ENCODE peak calls at places on chromosomes 3 and 15, in ten cellular contexts. One of them, this sample, is unnamed.

GRCh38 chr3:65851827-65852226 is 186.9 kb downstream of the MAGI1 start:
- DNase-seq in AG04450: peak
- DNase-seq in hepatocyte: no peak
- DNase-seq in WERI-Rb-1: no peak
- DNase-seq in tibial nerve: no peak
- DNase-seq in HepG2: no peak
- DNase-seq in gastrocnemius medialis: no peak
- DNase-seq in pancreas: no peak
- DNase-seq in left ventricle myocardium inferior: no peak
- DNase-seq in GM23338: no peak
- DNase-seq in this sample: no peak

GRCh38 chr3:115927210-115927609 is 303.9 kb downstream of the GAP43 start:
- DNase-seq in left ventricle myocardium inferior: no peak
- DNase-seq in pancreas: no peak
- DNase-seq in gastrocnemius medialis: no peak
- DNase-seq in hepatocyte: no peak
- DNase-seq in GM23338: no peak
- DNase-seq in HepG2: no peak
- DNase-seq in tibial nerve: no peak
- DNase-seq in WERI-Rb-1: peak
- DNase-seq in AG04450: no peak
- DNase-seq in this sample: no peak

GRCh38 chr3:131363275-131363674 is 18.3 kb upstream of the NUDT16 start:
- DNase-seq in AG04450: no peak
- DNase-seq in WERI-Rb-1: no peak
- DNase-seq in hepatocyte: no peak
- DNase-seq in pancreas: no peak
- DNase-seq in HepG2: no peak
- DNase-seq in left ventricle myocardium inferior: no peak
- DNase-seq in GM23338: no peak
- DNase-seq in gastrocnemius medialis: no peak
- DNase-seq in tibial nerve: no peak
- DNase-seq in this sample: no peak

GRCh38 chr3:194051554-194052175 is 84.3 kb upstream of the HES1 start:
- DNase-seq in tibial nerve: no peak
- DNase-seq in WERI-Rb-1: no peak
- DNase-seq in hepatocyte: no peak
- DNase-seq in AG04450: no peak
- DNase-seq in HepG2: no peak
- DNase-seq in gastrocnemius medialis: no peak
- DNase-seq in GM23338: no peak
- DNase-seq in left ventricle myocardium inferior: no peak
- DNase-seq in pancreas: no peak
- DNase-seq in this sample: no peak

GRCh38 chr3:182787302-182788036 is 5.8 kb upstream of the ATP11B start:
- DNase-seq in gastrocnemius medialis: no peak
- DNase-seq in hepatocyte: no peak
- DNase-seq in left ventricle myocardium inferior: no peak
- DNase-seq in AG04450: no peak
- DNase-seq in GM23338: no peak
- DNase-seq in tibial nerve: no peak
- DNase-seq in HepG2: no peak
- DNase-seq in pancreas: no peak
- DNase-seq in WERI-Rb-1: no peak
- DNase-seq in this sample: peak

GRCh38 chr3:156760333-156760732 is 65.8 kb upstream of the LEKR1 start:
- DNase-seq in gastrocnemius medialis: no peak
- DNase-seq in GM23338: no peak
- DNase-seq in tibial nerve: no peak
- DNase-seq in WERI-Rb-1: no peak
- DNase-seq in pancreas: no peak
- DNase-seq in left ventricle myocardium inferior: no peak
- DNase-seq in AG04450: no peak
- DNase-seq in hepatocyte: no peak
- DNase-seq in HepG2: no peak
- DNase-seq in this sample: no peak

GRCh38 chr15:58241872-58242271 is 103.7 kb downstream of the AQP9 start:
- DNase-seq in HepG2: no peak
- DNase-seq in AG04450: no peak
- DNase-seq in gastrocnemius medialis: no peak
- DNase-seq in hepatocyte: no peak
- DNase-seq in WERI-Rb-1: peak
- DNase-seq in left ventricle myocardium inferior: no peak
- DNase-seq in tibial nerve: no peak
- DNase-seq in GM23338: no peak
- DNase-seq in pancreas: no peak
- DNase-seq in this sample: no peak

GRCh38 chr3:52153389-52154096 is 680 bp downstream of the POC1A start:
- DNase-seq in gastrocnemius medialis: no peak
- DNase-seq in WERI-Rb-1: peak
- DNase-seq in GM23338: peak
- DNase-seq in pancreas: no peak
- DNase-seq in tibial nerve: no peak
- DNase-seq in left ventricle myocardium inferior: no peak
- DNase-seq in hepatocyte: peak
- DNase-seq in AG04450: no peak
- DNase-seq in HepG2: peak
- DNase-seq in this sample: no peak

GRCh38 chr3:141108002-141108401 is 56.9 kb downstream of the SPSB4 start:
- DNase-seq in gastrocnemius medialis: no peak
- DNase-seq in pancreas: no peak
- DNase-seq in WERI-Rb-1: no peak
- DNase-seq in GM23338: no peak
- DNase-seq in tibial nerve: no peak
- DNase-seq in AG04450: no peak
- DNase-seq in HepG2: no peak
- DNase-seq in hepatocyte: no peak
- DNase-seq in left ventricle myocardium inferior: no peak
- DNase-seq in this sample: no peak

GRCh38 chr3:61157414-61157813 is 93.8 kb downstream of the FHIT start:
- DNase-seq in gastrocnemius medialis: no peak
- DNase-seq in HepG2: no peak
- DNase-seq in GM23338: no peak
- DNase-seq in tibial nerve: no peak
- DNase-seq in left ventricle myocardium inferior: no peak
- DNase-seq in hepatocyte: no peak
- DNase-seq in WERI-Rb-1: no peak
- DNase-seq in pancreas: no peak
- DNase-seq in AG04450: no peak
- DNase-seq in this sample: no peak

GRCh38 chr3:45140392-45140791 is 5.8 kb downstream of the CDCP1 start:
- DNase-seq in hepatocyte: no peak
- DNase-seq in gastrocnemius medialis: no peak
- DNase-seq in tibial nerve: no peak
- DNase-seq in AG04450: no peak
- DNase-seq in WERI-Rb-1: no peak
- DNase-seq in left ventricle myocardium inferior: no peak
- DNase-seq in pancreas: no peak
- DNase-seq in GM23338: no peak
- DNase-seq in HepG2: no peak
- DNase-seq in this sample: no peak

GRCh38 chr3:42042747-42043115 is 48.4 kb upstream of the TRAK1 start:
- DNase-seq in AG04450: no peak
- DNase-seq in pancreas: no peak
- DNase-seq in tibial nerve: no peak
- DNase-seq in GM23338: no peak
- DNase-seq in WERI-Rb-1: peak
- DNase-seq in hepatocyte: no peak
- DNase-seq in left ventricle myocardium inferior: no peak
- DNase-seq in gastrocnemius medialis: peak
- DNase-seq in HepG2: no peak
- DNase-seq in this sample: no peak

GRCh38 chr3:188170461-188171459 is 16.8 kb downstream of the LPP start:
- DNase-seq in tibial nerve: no peak
- DNase-seq in HepG2: peak
- DNase-seq in GM23338: no peak
- DNase-seq in pancreas: no peak
- DNase-seq in hepatocyte: peak
- DNase-seq in gastrocnemius medialis: no peak
- DNase-seq in AG04450: no peak
- DNase-seq in left ventricle myocardium inferior: no peak
- DNase-seq in WERI-Rb-1: no peak
- DNase-seq in this sample: no peak
- H3K27ac ChIP-seq in tibial nerve: no peak
- H3K27ac ChIP-seq in HepG2: peak
- H3K27ac ChIP-seq in GM23338: no peak
- H3K27ac ChIP-seq in pancreas: peak
- H3K27ac ChIP-seq in hepatocyte: peak
- H3K27ac ChIP-seq in gastrocnemius medialis: peak
- H3K27ac ChIP-seq in AG04450: no peak
- H3K27ac ChIP-seq in left ventricle myocardium inferior: peak
- H3K27ac ChIP-seq in WERI-Rb-1: no peak
- H3K27ac ChIP-seq in this sample: no peak

GRCh38 chr3:189353318-189353958 is 181.7 kb downstream of the TPRG1 start:
- DNase-seq in AG04450: no peak
- DNase-seq in hepatocyte: no peak
- DNase-seq in GM23338: no peak
- DNase-seq in pancreas: no peak
- DNase-seq in WERI-Rb-1: no peak
- DNase-seq in tibial nerve: no peak
- DNase-seq in HepG2: no peak
- DNase-seq in left ventricle myocardium inferior: no peak
- DNase-seq in gastrocnemius medialis: no peak
- DNase-seq in this sample: no peak

GRCh38 chr3:189355481-189356201 is 183.9 kb downstream of the TPRG1 start:
- DNase-seq in tibial nerve: no peak
- DNase-seq in WERI-Rb-1: no peak
- DNase-seq in GM23338: peak
- DNase-seq in gastrocnemius medialis: peak
- DNase-seq in left ventricle myocardium inferior: no peak
- DNase-seq in HepG2: peak
- DNase-seq in pancreas: no peak
- DNase-seq in AG04450: peak
- DNase-seq in hepatocyte: peak
- DNase-seq in this sample: no peak

GRCh38 chr3:189353988-189354735 is 182.4 kb downstream of the TPRG1 start:
- DNase-seq in WERI-Rb-1: no peak
- DNase-seq in left ventricle myocardium inferior: no peak
- DNase-seq in AG04450: no peak
- DNase-seq in gastrocnemius medialis: no peak
- DNase-seq in hepatocyte: peak
- DNase-seq in GM23338: no peak
- DNase-seq in tibial nerve: no peak
- DNase-seq in HepG2: no peak
- DNase-seq in pancreas: no peak
- DNase-seq in this sample: no peak

GRCh38 chr3:189360291-189360690 is 188.5 kb downstream of the TPRG1 start:
- DNase-seq in gastrocnemius medialis: no peak
- DNase-seq in tibial nerve: no peak
- DNase-seq in GM23338: no peak
- DNase-seq in HepG2: no peak
- DNase-seq in left ventricle myocardium inferior: no peak
- DNase-seq in pancreas: no peak
- DNase-seq in AG04450: no peak
- DNase-seq in WERI-Rb-1: no peak
- DNase-seq in hepatocyte: no peak
- DNase-seq in this sample: no peak

DNA sequence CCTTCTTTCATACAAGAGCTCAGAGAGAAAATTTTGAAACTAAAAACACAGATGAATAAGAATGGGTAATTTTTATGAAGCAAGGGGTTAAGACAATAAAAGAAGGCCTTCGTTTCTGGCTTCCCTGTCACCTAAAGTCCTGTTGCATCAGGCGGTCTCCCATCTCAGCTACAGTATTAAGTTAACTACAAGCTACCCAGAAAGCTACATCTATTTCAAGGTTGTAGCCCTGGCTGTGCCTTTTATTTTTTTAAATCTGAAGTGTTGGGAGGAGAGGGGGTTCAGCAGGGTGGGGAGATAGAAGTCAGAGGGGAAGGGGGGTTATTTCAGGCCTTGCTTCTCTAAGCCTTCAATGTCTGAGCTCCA is 183.3 kb downstream of the TPRG1 start:
- DNase-seq in HepG2: no peak
- DNase-seq in pancreas: no peak
- DNase-seq in left ventricle myocardium inferior: no peak
- DNase-seq in hepatocyte: no peak
- DNase-seq in AG04450: no peak
- DNase-seq in tibial nerve: no peak
- DNase-seq in GM23338: no peak
- DNase-seq in WERI-Rb-1: no peak
- DNase-seq in gastrocnemius medialis: no peak
- DNase-seq in this sample: no peak
- H3K27ac ChIP-seq in HepG2: no peak
- H3K27ac ChIP-seq in pancreas: no peak
- H3K27ac ChIP-seq in left ventricle myocardium inferior: no peak
- H3K27ac ChIP-seq in hepatocyte: peak
- H3K27ac ChIP-seq in AG04450: no peak
- H3K27ac ChIP-seq in tibial nerve: no peak
- H3K27ac ChIP-seq in GM23338: peak
- H3K27ac ChIP-seq in WERI-Rb-1: no peak
- H3K27ac ChIP-seq in gastrocnemius medialis: peak
- H3K27ac ChIP-seq in this sample: peak

GRCh38 chr3:58874795-58875194 is 175.0 kb downstream of the CFAP20DC start:
- DNase-seq in tibial nerve: no peak
- DNase-seq in pancreas: no peak
- DNase-seq in HepG2: no peak
- DNase-seq in gastrocnemius medialis: no peak
- DNase-seq in hepatocyte: no peak
- DNase-seq in left ventricle myocardium inferior: no peak
- DNase-seq in GM23338: no peak
- DNase-seq in WERI-Rb-1: no peak
- DNase-seq in AG04450: no peak
- DNase-seq in this sample: no peak

GRCh38 chr3:58884457-58884856 is 165.4 kb downstream of the CFAP20DC start:
- DNase-seq in pancreas: no peak
- DNase-seq in HepG2: no peak
- DNase-seq in WERI-Rb-1: no peak
- DNase-seq in tibial nerve: no peak
- DNase-seq in AG04450: no peak
- DNase-seq in left ventricle myocardium inferior: no peak
- DNase-seq in GM23338: no peak
- DNase-seq in hepatocyte: no peak
- DNase-seq in gastrocnemius medialis: no peak
- DNase-seq in this sample: no peak

GRCh38 chr3:58874248-58874741 is 175.5 kb downstream of the CFAP20DC start:
- DNase-seq in HepG2: no peak
- DNase-seq in tibial nerve: no peak
- DNase-seq in GM23338: no peak
- DNase-seq in hepatocyte: no peak
- DNase-seq in gastrocnemius medialis: no peak
- DNase-seq in AG04450: no peak
- DNase-seq in left ventricle myocardium inferior: no peak
- DNase-seq in pancreas: no peak
- DNase-seq in WERI-Rb-1: no peak
- DNase-seq in this sample: no peak

GRCh38 chr3:58880182-58880581 is 169.6 kb downstream of the CFAP20DC start:
- DNase-seq in hepatocyte: no peak
- DNase-seq in HepG2: no peak
- DNase-seq in tibial nerve: no peak
- DNase-seq in gastrocnemius medialis: no peak
- DNase-seq in left ventricle myocardium inferior: no peak
- DNase-seq in GM23338: no peak
- DNase-seq in AG04450: no peak
- DNase-seq in WERI-Rb-1: no peak
- DNase-seq in pancreas: no peak
- DNase-seq in this sample: no peak
- H3K27ac ChIP-seq in hepatocyte: no peak
- H3K27ac ChIP-seq in HepG2: no peak
- H3K27ac ChIP-seq in tibial nerve: no peak
- H3K27ac ChIP-seq in gastrocnemius medialis: no peak
- H3K27ac ChIP-seq in left ventricle myocardium inferior: no peak
- H3K27ac ChIP-seq in GM23338: no peak
- H3K27ac ChIP-seq in AG04450: no peak
- H3K27ac ChIP-seq in WERI-Rb-1: no peak
- H3K27ac ChIP-seq in pancreas: no peak
- H3K27ac ChIP-seq in this sample: no peak

GRCh38 chr3:111594781-111595180 is 365 bp downstream of the ZBED2 start:
- DNase-seq in gastrocnemius medialis: no peak
- DNase-seq in AG04450: no peak
- DNase-seq in HepG2: no peak
- DNase-seq in hepatocyte: no peak
- DNase-seq in tibial nerve: no peak
- DNase-seq in GM23338: no peak
- DNase-seq in pancreas: no peak
- DNase-seq in WERI-Rb-1: no peak
- DNase-seq in left ventricle myocardium inferior: no peak
- DNase-seq in this sample: no peak
- H3K27ac ChIP-seq in gastrocnemius medialis: no peak
- H3K27ac ChIP-seq in AG04450: peak
- H3K27ac ChIP-seq in HepG2: no peak
- H3K27ac ChIP-seq in hepatocyte: no peak
- H3K27ac ChIP-seq in tibial nerve: no peak
- H3K27ac ChIP-seq in GM23338: no peak
- H3K27ac ChIP-seq in pancreas: no peak
- H3K27ac ChIP-seq in WERI-Rb-1: no peak
- H3K27ac ChIP-seq in left ventricle myocardium inferior: no peak
- H3K27ac ChIP-seq in this sample: no peak